ENCODE peak calls at places on chromosome 7, in six cellular contexts. L is B cell, D is GM12865, I is endodermal cell, U is AG09319, M is type B pancreatic cell. V is an unnamed sample.

GRCh38 chr7:54810401-54810800 is 51.4 kb upstream of the SEC61G start:
- DNase-seq in L (no peak), D (no peak), I (no peak), U (no peak), M (no peak), V (no peak)

GRCh38 chr7:45511721-45512422 is 62.3 kb upstream of the ADCY1 start:
- DNase-seq in L (no peak), D (no peak), I (no peak), U (no peak), M (no peak), V (no peak)

GRCh38 chr7:475951-476441 is 43.6 kb downstream of the PDGFA start:
- DNase-seq in L (no peak), D (no peak), I (no peak), U (no peak), M (no peak), V (no peak)

GRCh38 chr7:116522247-116522646 is 2.6 kb upstream of the CAV1 start:
- DNase-seq in L (no peak), D (no peak), I (peak), U (no peak), M (no peak), V (no peak)

GRCh38 chr7:108079291-108080057 is 50.7 kb downstream of the LAMB4 start:
- DNase-seq in L (no peak), D (no peak), I (no peak), U (peak), M (no peak), V (no peak)

GRCh38 chr7:67805921-67806471 is 809.4 kb downstream of the TYW1 start:
- DNase-seq in L (no peak), D (no peak), I (no peak), U (no peak), M (no peak), V (no peak)

GRCh38 chr7:66758964-66759628 is 18.6 kb downstream of the RABGEF1 start:
- DNase-seq in L (no peak), D (peak), I (no peak), U (no peak), M (no peak), V (no peak)

GRCh38 chr7:133775201-133775600 is 351.9 kb upstream of the LRGUK start:
- DNase-seq in L (no peak), D (no peak), I (no peak), U (no peak), M (no peak), V (no peak)

GRCh38 chr7:132876576-132876975 is 205.3 kb downstream of the CHCHD3 start:
- DNase-seq in L (no peak), D (no peak), I (no peak), U (no peak), M (no peak), V (no peak)

GRCh38 chr7:29102554-29103151 is 43.7 kb downstream of the CPVL start:
- DNase-seq in L (peak), D (peak), I (peak), U (peak), M (no peak), V (peak)

GRCh38 chr7:603152-603941 is 83.7 kb upstream of the PDGFA start:
- DNase-seq in L (no peak), D (peak), I (no peak), U (no peak), M (no peak), V (no peak)

GRCh38 chr7:151448261-151449252 is 8.6 kb upstream of the CRYGN start:
- DNase-seq in L (peak), D (peak), I (peak), U (no peak), M (no peak), V (peak)

GRCh38 chr7:46544396-46545008 is 623.4 kb upstream of the IGFBP3 start:
- DNase-seq in L (no peak), D (peak), I (no peak), U (peak), M (no peak), V (no peak)

GRCh38 chr7:15920953-15921352 is 234.5 kb upstream of the MEOX2 start:
- DNase-seq in L (no peak), D (no peak), I (no peak), U (no peak), M (no peak), V (no peak)

GRCh38 chr7:21426286-21426957 is 1.5 kb upstream of the SP4 start:
- DNase-seq in L (no peak), D (peak), I (no peak), U (no peak), M (no peak), V (no peak)

GRCh38 chr7:33720139-33720538 is 185.2 kb upstream of the BMPER start:
- DNase-seq in L (no peak), D (no peak), I (peak), U (no peak), M (no peak), V (no peak)

GRCh38 chr7:105002-105401 is 87.4 kb upstream of the FAM20C start:
- DNase-seq in L (no peak), D (no peak), I (peak), U (no peak), M (no peak), V (no peak)

GRCh38 chr7:39410582-39410981 is 155.6 kb upstream of the YAE1 start:
- DNase-seq in L (no peak), D (no peak), I (no peak), U (no peak), M (no peak), V (no peak)

GRCh38 chr7:26686448-26686981 is 177.9 kb downstream of the SKAP2 start:
- DNase-seq in L (peak), D (peak), I (peak), U (no peak), M (no peak), V (peak)

GRCh38 chr7:26681819-26682418 is 182.5 kb downstream of the SKAP2 start:
- DNase-seq in L (peak), D (peak), I (no peak), U (no peak), M (no peak), V (peak)

GRCh38 chr7:7102906-7103305 is 79.4 kb upstream of the C1GALT1 start:
- DNase-seq in L (no peak), D (no peak), I (no peak), U (no peak), M (no peak), V (no peak)

GRCh38 chr7:117312593-117312992 is 10.3 kb downstream of the WNT2 start:
- DNase-seq in L (no peak), D (no peak), I (no peak), U (no peak), M (no peak), V (no peak)

GRCh38 chr7:93799750-93800357 is 90.7 kb downstream of the TFPI2 start:
- DNase-seq in L (peak), D (peak), I (no peak), U (no peak), M (no peak), V (peak)

GRCh38 chr7:127809285-127809702 is 157.3 kb downstream of the SND1 start:
- DNase-seq in L (no peak), D (no peak), I (no peak), U (no peak), M (no peak), V (no peak)

GRCh38 chr7:34133983-34134782 is 228.8 kb downstream of the BMPER start:
- DNase-seq in L (no peak), D (peak), I (peak), U (peak), M (no peak), V (peak)

GRCh38 chr7:31882187-31882586 is 188.0 kb downstream of the PDE1C start:
- DNase-seq in L (no peak), D (no peak), I (peak), U (no peak), M (no peak), V (no peak)
- TF ChIP-seq CTCF in L (no peak), D (no peak), I (peak), U (no peak), M (peak), V (no peak)

GRCh38 chr7:80100254-80100653 is 34.4 kb upstream of the GNAI1 start:
- DNase-seq in L (no peak), D (no peak), I (no peak), U (no peak), M (no peak), V (no peak)

GRCh38 chr7:80095545-80095944 is 39.1 kb upstream of the GNAI1 start:
- DNase-seq in L (no peak), D (no peak), I (no peak), U (no peak), M (no peak), V (no peak)

GRCh38 chr7:80093349-80093748 is 41.3 kb upstream of the GNAI1 start:
- DNase-seq in L (no peak), D (no peak), I (no peak), U (no peak), M (no peak), V (no peak)

GRCh38 chr7:80097756-80098155 is 36.9 kb upstream of the GNAI1 start:
- DNase-seq in L (no peak), D (no peak), I (no peak), U (no peak), M (no peak), V (no peak)

DNA sequence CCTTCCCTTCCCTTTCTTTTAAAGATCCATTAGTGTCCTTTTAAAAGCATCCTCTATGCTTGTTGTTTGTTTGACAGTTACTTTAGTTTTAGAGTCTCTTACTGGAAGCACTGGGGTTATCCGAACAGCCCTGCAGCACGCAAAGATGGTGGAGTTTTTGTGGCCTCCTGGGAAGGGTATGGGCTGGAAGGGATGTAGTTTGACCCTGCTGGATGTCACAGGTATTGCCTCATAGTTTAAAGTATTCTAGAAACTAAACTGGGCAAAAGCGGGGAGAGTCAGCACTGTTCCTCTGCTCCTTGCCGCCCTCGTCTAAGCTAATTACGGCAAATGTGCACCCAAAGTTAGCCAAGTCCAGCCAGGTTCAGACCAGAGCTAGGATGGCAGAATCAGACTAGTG is 35.8 kb upstream of the GNAI1 start:
- DNase-seq in L (no peak), D (no peak), I (peak), U (no peak), M (no peak), V (no peak)
- TF ChIP-seq CTCF in L (no peak), D (peak), I (peak), U (no peak), M (peak), V (no peak)

GRCh38 chr7:85851571-85852193 is 664.8 kb upstream of the SEMA3D start:
- DNase-seq in L (no peak), D (peak), I (no peak), U (peak), M (no peak), V (no peak)
- TF ChIP-seq CTCF in L (no peak), D (peak), I (peak), U (peak), M (peak), V (no peak)

GRCh38 chr7:88396948-88397322 is 90.2 kb upstream of the STEAP4 start:
- DNase-seq in L (no peak), D (no peak), I (no peak), U (no peak), M (no peak), V (no peak)

GRCh38 chr7:88396295-88396947 is 89.7 kb upstream of the STEAP4 start:
- DNase-seq in L (no peak), D (peak), I (no peak), U (no peak), M (no peak), V (peak)

GRCh38 chr7:88399036-88399435 is 92.3 kb upstream of the STEAP4 start:
- DNase-seq in L (no peak), D (no peak), I (peak), U (no peak), M (no peak), V (no peak)

GRCh38 chr7:88402529-88402928 is 95.8 kb upstream of the STEAP4 start:
- DNase-seq in L (no peak), D (no peak), I (no peak), U (no peak), M (no peak), V (no peak)

GRCh38 chr7:88401009-88401623 is 94.4 kb upstream of the STEAP4 start:
- DNase-seq in L (no peak), D (peak), I (no peak), U (no peak), M (no peak), V (peak)
- TF ChIP-seq CTCF in L (peak), D (peak), I (peak), U (peak), M (peak), V (peak)

GRCh38 chr7:3067606-3068005 is 23.9 kb upstream of the CARD11 start:
- DNase-seq in L (no peak), D (peak), I (no peak), U (no peak), M (no peak), V (no peak)

GRCh38 chr7:3067193-3067592 is 23.5 kb upstream of the CARD11 start:
- DNase-seq in L (peak), D (peak), I (no peak), U (no peak), M (no peak), V (peak)

GRCh38 chr7:3066506-3066905 is 22.8 kb upstream of the CARD11 start:
- DNase-seq in L (no peak), D (no peak), I (no peak), U (no peak), M (no peak), V (no peak)

GRCh38 chr7:3064077-3064476 is 20.4 kb upstream of the CARD11 start:
- DNase-seq in L (no peak), D (no peak), I (no peak), U (no peak), M (no peak), V (no peak)

DNA sequence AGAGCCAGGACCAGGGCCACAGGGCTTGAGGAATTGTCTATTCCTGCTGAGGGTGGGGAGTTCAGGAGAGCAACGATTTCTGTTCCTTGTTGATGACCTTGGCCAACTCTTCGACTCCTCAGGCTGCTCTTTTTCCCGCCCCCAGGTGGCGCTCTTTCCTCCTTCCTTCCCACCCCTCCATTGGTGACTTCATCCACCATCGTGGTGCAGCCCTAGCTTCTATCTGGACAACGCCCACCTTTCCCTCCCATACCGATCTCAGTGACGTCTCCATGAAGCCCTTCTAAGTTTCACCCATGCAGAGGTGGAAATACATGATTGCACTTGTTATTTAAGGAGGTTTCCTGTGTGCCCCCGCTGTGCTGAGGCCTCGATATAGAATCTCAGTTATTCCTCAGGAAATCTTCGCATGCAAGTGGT is 22.1 kb upstream of the CARD11 start:
- DNase-seq in L (peak), D (peak), I (peak), U (no peak), M (no peak), V (peak)
- TF ChIP-seq CTCF in L (peak), D (peak), I (peak), U (peak), M (peak), V (peak)